ENCODE peak calls at places on chromosome 21, in nine cellular contexts. D is stomach, M is spleen, Z is breast epithelium, I is transverse colon, E is GM23338, W is GM12892, N is H1, F is HepG2. R is an unnamed sample.

GRCh38 chr21:18274370-18274769 is 29.7 kb downstream of the CHODL start:
- DNase-seq in F (no peak), M (no peak), Z (no peak), D (no peak), W (no peak), E (no peak), N (no peak), I (no peak), R (no peak)

GRCh38 chr21:43684424-43684823 is 25.1 kb downstream of the RRP1B start:
- DNase-seq in Z (no peak), E (no peak), W (no peak), N (no peak), M (peak; percentile 47), I (no peak), F (no peak), D (no peak), R (no peak)

GRCh38 chr21:40830836-40831235 is 16.1 kb downstream of the DSCAM start:
- DNase-seq in D (no peak), E (no peak), M (no peak), Z (no peak), I (no peak), F (no peak), W (no peak), N (no peak), R (no peak)

GRCh38 chr21:17526771-17527170 is 13.9 kb downstream of the CXADR start:
- DNase-seq in M (no peak), D (no peak), I (no peak), W (no peak), Z (no peak), F (no peak), N (no peak), E (no peak), R (no peak)

GRCh38 chr21:15520811-15521643 is 208.8 kb upstream of the USP25 start:
- DNase-seq in I (no peak), E (peak; percentile 61), D (no peak), M (no peak), N (no peak), W (no peak), Z (no peak), F (peak; percentile 16), R (no peak)

GRCh38 chr21:24042687-24043086 is 1564.6 kb downstream of the MRPL39 start:
- DNase-seq in N (no peak), E (no peak), I (no peak), Z (no peak), F (no peak), W (no peak), D (no peak), M (no peak), R (no peak)

GRCh38 chr21:43983860-43984420 is 28.2 kb upstream of the TRAPPC10 start:
- DNase-seq in F (no peak), N (no peak), I (no peak), M (no peak), W (no peak), Z (no peak), D (no peak), E (no peak), R (no peak)

GRCh38 chr21:30463713-30464112 is 16.5 kb downstream of the KRTAP19-1 start:
- DNase-seq in D (no peak), E (peak; percentile 67), F (no peak), I (no peak), Z (no peak), W (no peak), M (no peak), N (no peak), R (no peak)

GRCh38 chr21:26835027-26835713 is 10.0 kb downstream of the ADAMTS1 start:
- DNase-seq in F (no peak), W (no peak), D (no peak), E (no peak), I (no peak), M (no peak), Z (no peak), N (no peak), R (no peak)

GRCh38 chr21:30439975-30440374 is at the start of gene KRTAP15-1:
- DNase-seq in M (no peak), I (no peak), Z (no peak), N (no peak), E (no peak), W (no peak), D (no peak), F (no peak), R (no peak)

DNA sequence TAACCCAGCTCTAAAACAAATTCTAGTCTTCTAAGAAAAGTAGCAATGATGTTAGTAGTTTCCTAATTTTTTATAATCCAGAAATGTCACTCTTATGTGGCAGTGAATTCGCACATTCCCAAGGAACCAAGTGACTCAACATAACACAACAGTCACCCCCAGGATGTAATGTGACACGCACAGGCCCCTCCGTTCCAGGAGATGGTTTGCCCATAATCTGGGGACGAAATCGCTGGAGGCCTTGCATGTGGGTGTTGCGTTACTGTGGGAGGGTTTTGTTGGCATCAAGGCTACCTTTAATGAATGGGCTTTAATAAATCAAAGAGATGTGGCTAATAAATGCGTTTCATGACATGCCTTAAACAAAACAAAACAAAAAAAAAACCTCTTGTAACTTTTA is 50.9 kb downstream of the EVA1C start:
- DNase-seq in N (no peak), W (no peak), M (peak; percentile 8), D (no peak), Z (no peak), I (no peak), E (no peak), F (no peak), R (no peak)
- TF ChIP-seq POLR2AphosphoS5 in N (no peak), W (no peak), M (no peak), D (no peak), Z (no peak), I (no peak), E (no peak), F (no peak), R (no peak)

DNA sequence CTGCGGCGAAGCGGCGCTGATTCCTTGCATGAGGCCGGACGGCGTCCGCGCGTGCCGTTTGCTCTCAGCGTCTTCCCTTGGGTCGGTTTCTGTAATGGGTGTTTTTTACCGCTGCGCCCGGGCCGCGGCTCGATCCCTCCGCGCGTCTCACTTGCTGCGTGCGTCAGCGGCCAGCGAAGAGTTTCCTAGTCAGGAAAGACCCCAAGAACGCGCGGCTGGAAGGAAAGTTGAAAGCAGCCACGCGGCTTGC is 159.9 kb downstream of the RUNX1 start:
- DNase-seq in M (peak; percentile 91), I (peak; percentile 50), E (peak; percentile 46), W (no peak), F (peak; percentile 9), N (no peak), D (peak; percentile 57), Z (no peak), R (no peak)
- TF ChIP-seq POLR2AphosphoS5 in M (no peak), I (no peak), E (no peak), W (no peak), F (no peak), N (no peak), D (no peak), Z (peak; percentile 26), R (no peak)

GRCh38 chr21:42366292-42367010 is at the start of gene TFF1:
- DNase-seq in F (peak; percentile 71), N (no peak), E (no peak), D (peak; percentile 79), M (no peak), W (no peak), I (peak; percentile 66), Z (no peak), R (no peak)
- TF ChIP-seq POLR2AphosphoS5 in F (no peak), N (no peak), E (no peak), D (peak; percentile 87), M (no peak), W (no peak), I (no peak), Z (no peak), R (no peak)

GRCh38 chr21:37226356-37226920 is 40.7 kb downstream of the VPS26C start:
- DNase-seq in D (no peak), M (no peak), E (no peak), N (peak; percentile 32), F (no peak), Z (no peak), I (no peak), W (no peak), R (no peak)
- TF ChIP-seq POLR2AphosphoS5 in D (no peak), M (peak; percentile 12), E (no peak), N (no peak), F (no peak), Z (no peak), I (no peak), W (no peak), R (no peak)

DNA sequence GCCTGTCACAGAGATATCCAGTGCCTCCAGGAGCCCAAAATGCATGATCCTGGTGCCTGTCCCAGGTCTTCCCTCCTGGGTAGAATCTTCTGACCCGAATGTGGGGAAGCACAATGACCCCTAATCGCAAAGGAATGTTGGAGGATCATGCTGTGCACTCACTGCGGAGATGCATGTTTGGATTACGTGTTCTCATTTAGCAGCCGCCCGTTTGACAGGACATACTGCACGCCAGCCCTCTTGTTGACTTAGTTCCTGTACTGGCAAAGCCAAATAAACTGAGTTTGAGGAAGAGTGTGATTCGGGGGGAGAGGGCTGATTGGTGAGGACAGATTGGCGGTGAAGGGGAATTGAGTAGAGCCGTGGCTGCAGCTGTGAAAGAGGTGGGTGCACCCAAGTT is 85.9 kb upstream of the SIM2 start:
- DNase-seq in W (no peak), Z (no peak), M (no peak), I (no peak), E (no peak), N (no peak), F (peak; percentile 49), D (peak; percentile 39), R (no peak)
- TF ChIP-seq POLR2AphosphoS5 in W (no peak), Z (no peak), M (no peak), I (no peak), E (no peak), N (no peak), F (no peak), D (no peak), R (no peak)

DNA sequence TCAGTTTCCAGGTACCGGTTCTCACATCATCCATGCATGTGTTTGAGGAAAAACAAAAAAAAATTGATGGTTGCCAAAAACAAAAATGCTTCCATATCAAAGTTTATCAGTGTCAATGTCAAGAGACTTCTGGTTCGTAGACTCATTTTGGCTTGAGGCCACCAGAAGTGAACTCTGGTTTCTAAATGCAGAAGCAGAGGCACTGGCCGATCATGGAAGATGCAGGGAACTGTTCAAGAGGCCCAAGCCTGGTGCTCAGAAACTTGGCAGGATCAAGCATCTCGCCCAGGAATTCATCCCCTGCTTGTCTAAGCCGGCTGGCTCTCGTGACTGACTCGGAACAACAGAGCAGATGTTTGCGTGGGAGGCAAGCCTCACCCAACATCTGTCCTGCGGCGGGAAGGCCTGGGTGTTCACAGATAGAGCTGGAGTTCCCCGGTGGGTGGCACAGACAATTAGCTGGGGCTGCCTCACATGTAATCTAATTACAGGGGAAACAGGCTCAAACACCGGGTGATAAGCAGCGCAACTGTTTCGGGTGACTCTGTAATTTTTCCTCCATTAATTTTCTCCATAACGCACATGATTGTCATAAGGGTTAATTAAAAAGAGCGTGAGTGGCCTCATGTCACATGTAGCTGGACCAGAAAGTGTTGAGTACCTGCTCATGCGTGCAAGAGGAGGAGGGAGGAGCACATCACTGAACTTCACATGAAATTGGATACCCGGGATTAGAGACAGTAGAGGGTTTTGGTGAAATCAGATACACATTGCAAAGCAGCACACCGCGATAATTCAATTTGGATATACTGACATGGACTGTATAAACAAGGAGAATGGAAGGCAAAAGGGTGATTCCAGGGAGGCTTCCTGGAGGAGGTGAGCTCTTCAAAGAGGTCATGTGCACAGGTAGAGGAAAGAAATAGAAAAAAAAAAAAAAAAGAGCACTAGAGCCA is 180.0 kb downstream of the ETS2 start:
- DNase-seq in Z (no peak), I (peak; percentile 59), N (no peak), F (no peak), D (peak; percentile 30), M (no peak), E (no peak), W (peak; percentile 30), R (peak; percentile 93)
- TF ChIP-seq POLR2AphosphoS5 in Z (peak; percentile 59), I (peak; percentile 63), N (no peak), F (no peak), D (peak; percentile 53), M (no peak), E (no peak), W (no peak), R (peak; percentile 53)

GRCh38 chr21:29130234-29130993 is at the start of gene MAP3K7CL:
- DNase-seq in W (no peak), N (no peak), M (no peak), D (no peak), F (no peak), Z (no peak), E (no peak), I (peak; percentile 22), R (peak; percentile 82)
- TF ChIP-seq POLR2AphosphoS5 in W (no peak), N (no peak), M (no peak), D (peak; percentile 65), F (no peak), Z (peak; percentile 42), E (no peak), I (no peak), R (no peak)

R was measured in suprapubic skin.